ENCODE peak calls at places on chromosomes 2 and 18, in four cellular contexts. V is K562, A is HepG2, N is A549. H is an unnamed sample.

GRCh38 chr2:212032032-212032431 is 506.6 kb downstream of the ERBB4 start:
- DNase-seq in V (no peak), A (no peak), N (no peak), H (peak)

GRCh38 chr2:120542911-120543527 is 192.6 kb upstream of the GLI2 start:
- DNase-seq in A (peak), N (no peak), V (no peak), H (no peak)

GRCh38 chr2:43407826-43408783 is 181.7 kb upstream of the ZFP36L2 start:
- DNase-seq in N (no peak), V (no peak), A (no peak), H (peak)

GRCh38 chr2:118539290-118539689 is 308.2 kb downstream of the EN1 start:
- DNase-seq in V (peak), A (peak), N (peak), H (peak)

GRCh38 chr2:183123117-183123958 is 905 bp upstream of the NUP35 start:
- DNase-seq in N (no peak), A (no peak), V (no peak), H (peak)

GRCh38 chr2:229133155-229133772 is 137.8 kb downstream of the PID1 start:
- DNase-seq in N (peak), A (peak), V (no peak), H (peak)

GRCh38 chr18:36536426-36536825 is 238.9 kb downstream of the FHOD3 start:
- DNase-seq in A (no peak), N (no peak), V (no peak), H (no peak)

GRCh38 chr2:20438334-20439192 is 8.3 kb upstream of the RHOB start:
- DNase-seq in A (peak), V (no peak), N (peak), H (peak)

GRCh38 chr2:205754924-205755321 is 72.6 kb downstream of the NRP2 start:
- DNase-seq in N (peak), A (peak), V (peak), H (peak)

GRCh38 chr18:27966872-27967271 is 210.1 kb downstream of the CDH2 start:
- DNase-seq in V (no peak), N (no peak), A (no peak), H (peak)

GRCh38 chr18:54358495-54358793 is 738 bp downstream of the C18orf54 start:
- DNase-seq in N (no peak), V (peak), A (no peak), H (peak)

GRCh38 chr18:11689031-11689971 is at the start of gene GNAL:
- DNase-seq in V (peak), N (peak), A (peak), H (peak)

GRCh38 chr18:9696112-9696511 is 12.0 kb upstream of the RAB31 start:
- DNase-seq in A (no peak), N (no peak), V (no peak), H (no peak)

GRCh38 chr2:236843604-236844003 is 242.1 kb upstream of the COPS8 start:
- DNase-seq in A (no peak), N (no peak), V (no peak), H (no peak)

GRCh38 chr18:49030138-49030537 is 79.4 kb upstream of the SMAD7 start:
- DNase-seq in N (no peak), A (no peak), V (no peak), H (no peak)
- TF ChIP-seq MAZ in N (no peak), A (no peak), V (no peak), H (no peak)

DNA sequence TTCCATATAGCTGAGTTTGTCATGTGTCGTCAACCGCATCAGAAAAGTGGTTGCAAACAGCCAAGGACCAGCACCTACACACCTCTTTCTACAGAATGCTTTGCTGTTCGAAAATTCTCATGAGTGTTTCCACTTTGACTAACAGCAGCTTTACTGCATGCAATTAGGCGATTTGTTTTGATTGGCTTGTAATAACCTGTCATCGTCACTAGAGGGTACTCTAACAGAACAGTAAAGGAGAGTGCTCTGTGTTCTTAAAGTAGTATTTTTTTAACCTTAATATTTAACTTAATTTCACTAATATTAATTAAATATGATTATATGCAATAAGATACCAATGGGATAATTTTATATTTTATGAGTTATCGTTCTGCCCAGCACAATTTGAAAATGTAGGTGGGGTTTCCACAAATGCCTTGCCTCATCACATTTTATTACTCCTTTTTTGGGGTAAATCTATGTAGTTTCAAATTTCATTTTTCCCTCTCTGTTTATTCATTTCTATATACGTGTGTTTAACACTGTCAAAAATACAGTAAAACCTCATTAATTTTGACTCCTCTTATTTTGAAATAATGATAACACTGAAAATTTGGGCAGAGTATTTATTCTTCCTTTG is 502.2 kb downstream of the NRXN1 start:
- DNase-seq in A (peak), V (peak), N (peak), H (peak)
- TF ChIP-seq MAZ in A (no peak), V (no peak), N (no peak), H (no peak)

GRCh38 chr2:55490554-55490953 is 29.0 kb upstream of the CFAP36 start:
- DNase-seq in N (peak), A (peak), V (peak), H (peak)
- TF ChIP-seq MAZ in N (no peak), A (no peak), V (no peak), H (no peak)

GRCh38 chr2:72998724-72999123 is 72.8 kb downstream of the SFXN5 start:
- DNase-seq in N (no peak), V (no peak), A (no peak), H (no peak)

GRCh38 chr2:72998234-72998651 is 73.3 kb downstream of the SFXN5 start:
- DNase-seq in A (no peak), V (no peak), N (no peak), H (no peak)

GRCh38 chr2:73003027-73003426 is 68.5 kb downstream of the SFXN5 start:
- DNase-seq in V (no peak), N (no peak), A (no peak), H (no peak)

GRCh38 chr2:73000808-73001570 is 70.5 kb downstream of the SFXN5 start:
- DNase-seq in V (no peak), N (no peak), A (peak), H (no peak)

DNA sequence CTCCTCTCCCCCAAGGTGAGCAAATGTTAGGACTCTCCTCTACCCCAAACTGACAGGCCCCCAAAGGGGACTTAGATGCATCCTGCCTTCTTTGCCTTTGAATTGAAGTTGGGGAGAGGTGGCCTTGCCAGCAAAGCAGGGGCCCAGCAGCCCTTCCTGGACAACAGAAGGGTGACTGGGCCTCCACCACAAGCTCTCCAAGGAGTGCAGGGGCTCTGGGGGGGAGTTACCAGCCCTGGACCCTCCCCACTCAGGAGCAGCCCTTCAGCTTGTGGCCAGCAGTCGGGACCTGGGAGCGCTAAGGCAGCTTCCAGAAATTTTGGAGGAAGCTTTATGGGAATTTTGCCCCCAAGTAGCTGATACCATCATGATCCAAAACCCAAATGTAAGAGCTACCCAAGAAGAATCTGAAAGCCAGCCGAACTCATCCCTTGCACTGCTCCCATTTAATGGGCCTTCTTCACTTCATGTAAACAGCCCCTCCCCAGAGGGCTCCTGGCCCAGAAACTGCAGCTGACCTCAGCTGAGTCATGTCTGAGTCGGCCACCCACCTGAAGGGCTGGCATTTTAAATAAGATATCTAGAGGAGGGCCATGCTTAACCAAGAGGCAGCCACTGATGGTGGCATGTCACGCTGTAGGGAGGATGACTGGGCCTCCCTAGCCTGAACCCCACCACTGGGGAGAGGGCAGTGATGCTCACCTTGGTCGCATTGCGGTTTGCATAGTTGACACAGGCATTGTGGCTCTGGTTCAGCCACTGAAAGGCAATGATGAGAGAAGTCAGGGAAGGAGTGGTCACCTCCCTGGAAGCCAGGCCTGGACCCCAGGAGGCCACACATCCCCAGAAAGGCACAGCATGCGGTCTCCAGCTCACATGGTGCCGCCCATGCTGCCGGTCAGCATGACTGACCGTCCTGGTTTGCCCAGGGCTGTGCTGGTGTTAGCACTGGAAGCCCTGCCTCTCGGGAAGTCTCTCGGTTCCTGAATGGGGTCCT is 71.5 kb downstream of the SFXN5 start:
- DNase-seq in A (no peak), V (peak), N (no peak), H (peak)
- TF ChIP-seq MAZ in A (no peak), V (no peak), N (no peak), H (peak)

DNA sequence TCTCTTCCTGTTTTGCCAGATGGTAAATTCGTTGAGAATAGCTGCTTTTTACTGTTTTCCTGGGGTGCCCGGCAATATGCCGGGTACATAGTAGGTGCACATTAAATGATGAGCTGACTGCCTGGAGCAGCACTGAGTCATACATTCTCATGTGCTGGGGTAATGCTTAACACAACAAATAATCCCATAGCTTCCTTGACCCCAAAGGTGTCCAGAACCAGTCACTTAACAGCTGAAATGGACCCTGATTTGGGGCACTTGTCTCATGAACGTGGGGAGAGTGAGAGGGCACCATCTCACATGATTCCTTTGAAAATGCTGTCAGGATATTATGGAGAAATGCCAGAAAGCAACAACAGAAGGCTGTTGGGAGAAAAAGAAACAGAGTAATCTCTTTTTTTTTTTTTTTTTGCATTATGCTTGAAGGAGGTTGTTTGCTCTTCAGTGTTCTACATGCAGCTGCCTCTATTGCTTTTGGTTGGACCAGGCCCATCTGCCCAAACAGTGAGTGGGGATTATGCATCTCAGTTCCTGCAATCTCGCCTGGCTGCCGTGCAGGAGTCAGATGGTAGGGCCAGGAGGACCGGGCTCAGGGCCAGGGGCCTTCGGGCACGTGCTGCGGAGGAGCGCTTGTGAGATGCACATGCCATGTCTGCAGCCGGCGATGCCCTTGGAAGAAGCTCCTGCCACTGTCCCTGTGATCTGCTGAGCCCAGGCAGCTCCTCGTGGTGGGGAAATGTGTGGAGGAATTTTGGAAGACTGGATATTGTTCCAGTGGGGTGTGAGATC is 162.1 kb downstream of the SH3RF3 start:
- DNase-seq in A (no peak), N (no peak), V (no peak), H (peak)
- TF ChIP-seq MAZ in A (no peak), N (no peak), V (no peak), H (no peak)

GRCh38 chr2:8152392-8153257 is 529.2 kb upstream of the ID2 start:
- DNase-seq in A (no peak), V (no peak), N (no peak), H (no peak)
- TF ChIP-seq MAZ in A (no peak), V (no peak), N (no peak), H (no peak)

DNA sequence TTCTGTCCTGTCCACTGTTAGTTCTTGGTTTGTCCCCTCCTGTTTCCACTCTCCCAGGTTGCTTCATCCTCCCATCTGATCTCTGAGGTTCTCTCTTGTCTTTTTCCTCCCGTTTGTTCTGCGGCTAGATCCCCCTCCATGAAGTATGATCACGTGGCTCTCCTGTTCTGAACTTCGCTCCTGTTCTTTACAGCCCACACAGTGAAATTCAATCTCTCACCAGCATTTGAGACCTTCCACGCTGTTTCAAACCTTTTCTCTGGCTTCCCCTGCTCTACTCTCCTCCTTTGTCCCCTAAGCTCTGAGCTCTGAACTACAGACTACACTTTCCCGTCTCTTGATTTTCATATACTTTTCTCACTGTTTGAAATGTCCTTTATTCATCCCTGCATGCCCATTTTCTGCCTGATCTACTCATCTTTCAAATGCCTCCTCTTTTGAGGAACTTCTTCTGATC is 83.5 kb downstream of the OSBPL6 start:
- DNase-seq in N (no peak), A (peak), V (peak), H (peak)
- TF ChIP-seq MAZ in N (no peak), A (no peak), V (no peak), H (no peak)

GRCh38 chr2:226450141-226450540 is 349.5 kb downstream of the IRS1 start:
- DNase-seq in A (no peak), V (no peak), N (no peak), H (peak)
- TF ChIP-seq MAZ in A (no peak), V (no peak), N (no peak), H (no peak)

GRCh38 chr18:49757513-49758262 is 55.6 kb downstream of the ACAA2 start:
- DNase-seq in N (peak), A (no peak), V (peak), H (no peak)
- TF ChIP-seq MAZ in N (no peak), A (no peak), V (no peak), H (no peak)

H was measured in IMR-90.